ENCODE peak calls at places on chromosomes 11 and 22, in four cellular contexts. S, X, V and B are unnamed samples.

GRCh38 chr22:19941365-19942070 is at the start of the genes COMT and TXNRD2:
- DNase-seq in V (peak; percentile 72), X (no peak), S (peak; percentile 72), B (peak; percentile 88)

GRCh38 chr11:72927380-72927779 is 113.2 kb downstream of the ATG16L2 start:
- DNase-seq in S (no peak), V (no peak), X (no peak), B (no peak)

GRCh38 chr22:35175392-35175791 is 81.9 kb upstream of the HMGXB4 start:
- DNase-seq in V (no peak), X (no peak), S (no peak), B (no peak)

GRCh38 chr11:38014405-38014804 is 1416.4 kb upstream of the RAG2 start:
- DNase-seq in X (peak; percentile 43), S (peak; percentile 45), V (no peak), B (no peak)

GRCh38 chr11:11230802-11231562 is 122.1 kb downstream of the CSNK2A3 start:
- DNase-seq in V (peak; percentile 62), S (no peak), X (no peak), B (no peak)

GRCh38 chr22:24325105-24325757 is 54.6 kb downstream of the SPECC1L start:
- DNase-seq in V (peak; percentile 84), X (peak; percentile 79), S (peak; percentile 91), B (peak; percentile 76)

GRCh38 chr11:45541693-45542434 is 123.6 kb downstream of the CHST1 start:
- DNase-seq in V (no peak), X (no peak), S (no peak), B (no peak)

GRCh38 chr11:78767409-78767932 is 192.8 kb upstream of the NARS2 start:
- DNase-seq in X (no peak), S (no peak), V (no peak), B (no peak)

GRCh38 chr11:19892876-19893275 is 180.2 kb downstream of the NAV2 start:
- DNase-seq in X (no peak), V (no peak), S (peak; percentile 35), B (no peak)

GRCh38 chr11:105719073-105719846 is 109.4 kb downstream of the GRIA4 start:
- DNase-seq in X (peak; percentile 5), S (peak; percentile 16), V (no peak), B (peak; percentile 71)

GRCh38 chr11:32309541-32310217 is 125.7 kb downstream of the WT1 start:
- DNase-seq in V (no peak), S (no peak), X (no peak), B (no peak)

GRCh38 chr11:35058318-35058717 is 80.7 kb upstream of the CD44 start:
- DNase-seq in V (no peak), X (no peak), S (no peak), B (no peak)

GRCh38 chr11:122706689-122707088 is 51.2 kb downstream of the UBASH3B start:
- DNase-seq in S (peak; percentile 82), X (peak; percentile 62), V (no peak), B (peak; percentile 90)

GRCh38 chr22:49197500-49197899 is 630.2 kb downstream of the BRD1 start:
- DNase-seq in V (no peak), S (no peak), X (no peak), B (no peak)

GRCh38 chr11:47538741-47539575 is 14.0 kb downstream of the CELF1 start:
- DNase-seq in S (no peak), V (no peak), X (no peak), B (no peak)

GRCh38 chr11:58179648-58180047 is 9.2 kb upstream of the OR9Q2 start:
- DNase-seq in V (no peak), S (no peak), X (no peak), B (no peak)

GRCh38 chr11:340539-341512 is 20.2 kb upstream of the IFITM3 start:
- DNase-seq in S (no peak), X (no peak), V (no peak), B (no peak)

GRCh38 chr11:126109941-126110731 is 47.5 kb upstream of the CDON start:
- DNase-seq in S (no peak), V (no peak), X (no peak), B (peak; percentile 41)